ENCODE peak calls at places on chromosomes 5 and 9, in seven cellular contexts. T is tibial artery; O is BE2C; H is psoas muscle; J is CD8-positive, alpha-beta T cell; U is spleen; N is WERI-Rb-1. X is an unnamed sample. For H3K36me3, the result is how much of the 10 kb centered on the place peaks cover.

GRCh38 chr9:112601646-112602045 is 115.0 kb downstream of the KIAA1958 start:
- DNase-seq in U (no peak), H (no peak), O (no peak), T (no peak), N (no peak), J (no peak), X (no peak)

GRCh38 chr5:2128696-2129340 is 246.1 kb upstream of the IRX4 start:
- DNase-seq in N (no peak), U (no peak), T (no peak), J (no peak), O (no peak), H (no peak), X (no peak)

GRCh38 chr5:146448783-146449519 is 1.8 kb downstream of the TCERG1 start:
- DNase-seq in N (no peak), T (no peak), J (no peak), U (no peak), H (no peak), O (no peak), X (no peak)

GRCh38 chr5:42912184-42912766 is 100.6 kb upstream of the SELENOP start:
- DNase-seq in O (peak), H (no peak), U (no peak), N (no peak), J (peak), T (no peak), X (no peak)

GRCh38 chr5:104843822-104844221 is 1281.2 kb upstream of the NUDT12 start:
- DNase-seq in J (no peak), N (no peak), O (no peak), T (no peak), U (no peak), H (no peak), X (no peak)

GRCh38 chr5:176700239-176700847 is 53.1 kb downstream of the TSPAN17 start:
- DNase-seq in O (peak), J (no peak), T (no peak), N (peak), U (no peak), H (no peak), X (peak)

GRCh38 chr9:76658510-76659231 is 105.6 kb upstream of the PCA3 start:
- DNase-seq in U (no peak), N (no peak), T (no peak), J (no peak), O (no peak), H (no peak), X (no peak)

GRCh38 chr9:34377402-34377741 is 674 bp upstream of the MYORG start:
- DNase-seq in N (peak), O (no peak), H (peak), T (no peak), U (peak), J (no peak), X (peak)

GRCh38 chr5:68027519-68027918 is 188.0 kb upstream of the PIK3R1 start:
- DNase-seq in U (no peak), O (no peak), T (no peak), J (no peak), N (no peak), H (no peak), X (peak)

GRCh38 chr5:39437469-39437868 is 12.7 kb upstream of the DAB2 start:
- DNase-seq in N (no peak), J (no peak), H (no peak), O (no peak), T (no peak), U (no peak), X (peak)

GRCh38 chr9:113996531-113997001 is 81.5 kb downstream of the AMBP start:
- DNase-seq in O (no peak), U (peak), J (no peak), T (no peak), N (no peak), H (no peak), X (no peak)

GRCh38 chr9:70563437-70564204 is 149.2 kb upstream of the KLF9 start:
- DNase-seq in U (no peak), T (no peak), J (peak), N (no peak), H (no peak), O (no peak), X (peak)

GRCh38 chr5:6642655-6643054 is 9.4 kb downstream of the SRD5A1 start:
- DNase-seq in T (no peak), U (no peak), O (no peak), J (no peak), H (no peak), N (no peak), X (no peak)

GRCh38 chr5:122190156-122190555 is 60.8 kb downstream of the ZNF474 start:
- DNase-seq in N (no peak), J (no peak), H (no peak), O (no peak), T (no peak), U (no peak), X (no peak)

GRCh38 chr9:99299214-99300102 is 77.4 kb downstream of the SEC61B start:
- DNase-seq in H (no peak), N (no peak), T (no peak), O (no peak), J (no peak), U (no peak), X (no peak)

GRCh38 chr5:157603333-157604190 is 28.0 kb upstream of the ADAM19 start:
- DNase-seq in H (no peak), O (no peak), J (peak), T (no peak), U (no peak), N (no peak), X (no peak)

GRCh38 chr9:134633362-134634142 is 8.1 kb upstream of the COL5A1 start:
- DNase-seq in H (no peak), J (no peak), N (peak), T (no peak), O (peak), U (peak), X (no peak)

GRCh38 chr9:78023003-78023741 is 8.4 kb downstream of the GNAQ start:
- DNase-seq in H (no peak), O (no peak), J (no peak), T (peak), N (no peak), U (no peak), X (no peak)

GRCh38 chr5:157384971-157385709 is 74.9 kb upstream of the NIPAL4 start:
- DNase-seq in T (peak), H (no peak), J (no peak), U (no peak), N (no peak), O (peak), X (no peak)

GRCh38 chr5:132237141-132237540 is 9.5 kb upstream of the P4HA2 start:
- DNase-seq in N (peak), H (no peak), O (no peak), U (peak), J (no peak), T (peak), X (no peak)

GRCh38 chr9:113997610-113998009 is 80.5 kb downstream of the AMBP start:
- DNase-seq in T (no peak), J (no peak), N (no peak), H (no peak), U (no peak), O (no peak), X (no peak)

GRCh38 chr9:105475302-105475701 is 27.5 kb downstream of the FSD1L start:
- DNase-seq in N (no peak), J (no peak), U (no peak), T (no peak), H (no peak), O (no peak), X (no peak)

GRCh38 chr5:150598821-150599273 is 41.6 kb upstream of the SYNPO start:
- DNase-seq in O (no peak), U (peak), N (no peak), J (no peak), T (no peak), H (no peak), X (no peak)

GRCh38 chr9:117734523-117735314 is 30.5 kb downstream of the TLR4 start:
- DNase-seq in O (no peak), T (no peak), J (no peak), U (no peak), H (no peak), N (no peak), X (no peak)

GRCh38 chr5:179275381-179275878 is 69.8 kb downstream of the ADAMTS2 start:
- DNase-seq in T (no peak), O (no peak), J (no peak), N (no peak), U (no peak), H (peak), X (peak)

GRCh38 chr5:178399723-178400115 is 167.1 kb upstream of the PHYKPL start:
- DNase-seq in T (no peak), O (no peak), U (no peak), H (no peak), N (no peak), J (no peak), X (no peak)

GRCh38 chr5:156076912-156077311 is 250.1 kb upstream of the SGCD start:
- DNase-seq in O (no peak), T (no peak), U (no peak), J (no peak), N (no peak), H (no peak), X (no peak)

GRCh38 chr5:79560774-79561524 is 47.0 kb upstream of the HOMER1 start:
- DNase-seq in H (no peak), O (no peak), J (no peak), T (no peak), N (no peak), U (no peak), X (no peak)

GRCh38 chr5:178429541-178430186 is 160.5 kb downstream of the COL23A1 start:
- DNase-seq in H (no peak), U (no peak), J (no peak), O (no peak), T (no peak), N (no peak), X (no peak)

GRCh38 chr5:148457183-148457620 is 73.4 kb downstream of the FBXO38 start:
- DNase-seq in U (no peak), O (no peak), J (peak), T (no peak), H (no peak), N (peak), X (no peak)

GRCh38 chr5:181134259-181134658 is 3.3 kb upstream of the OR2V1 start:
- DNase-seq in H (no peak), N (no peak), O (no peak), T (no peak), U (no peak), J (no peak), X (no peak)

GRCh38 chr5:4164167-4164566 is 568.5 kb downstream of the IRX1 start:
- DNase-seq in J (no peak), U (no peak), O (no peak), H (no peak), N (no peak), T (no peak), X (no peak)

GRCh38 chr5:124342027-124342471 is 404.4 kb downstream of the ZNF608 start:
- DNase-seq in O (no peak), U (no peak), H (no peak), J (no peak), T (no peak), N (no peak), X (no peak)

GRCh38 chr5:125109293-125109692 is 362.9 kb upstream of the ZNF608 start:
- DNase-seq in T (no peak), U (no peak), O (no peak), N (no peak), J (no peak), H (no peak), X (no peak)

GRCh38 chr9:89954229-89954628 is 349.4 kb downstream of the GADD45G start:
- DNase-seq in T (no peak), J (no peak), N (no peak), H (no peak), U (no peak), O (peak), X (no peak)

GRCh38 chr9:79637180-79637925 is 65.6 kb downstream of the TLE4 start:
- DNase-seq in T (no peak), H (no peak), N (no peak), U (no peak), O (no peak), J (no peak), X (no peak)

GRCh38 chr5:180600554-180601041 is 9.3 kb upstream of the SCGB3A1 start:
- DNase-seq in H (no peak), J (no peak), T (peak), N (no peak), U (peak), O (peak), X (no peak)

GRCh38 chr5:123718238-123718637 is 206.3 kb downstream of the CSNK1G3 start:
- DNase-seq in U (no peak), H (no peak), O (no peak), T (no peak), J (no peak), N (no peak), X (no peak)

GRCh38 chr5:84274585-84275468 is 109.9 kb downstream of the EDIL3 start:
- DNase-seq in H (no peak), U (no peak), T (peak), N (peak), J (no peak), O (peak), X (no peak)
- TF ChIP-seq CTCF in H (peak), U (no peak), T (peak), N (peak), J (no peak), O (peak), X (no peak)

DNA sequence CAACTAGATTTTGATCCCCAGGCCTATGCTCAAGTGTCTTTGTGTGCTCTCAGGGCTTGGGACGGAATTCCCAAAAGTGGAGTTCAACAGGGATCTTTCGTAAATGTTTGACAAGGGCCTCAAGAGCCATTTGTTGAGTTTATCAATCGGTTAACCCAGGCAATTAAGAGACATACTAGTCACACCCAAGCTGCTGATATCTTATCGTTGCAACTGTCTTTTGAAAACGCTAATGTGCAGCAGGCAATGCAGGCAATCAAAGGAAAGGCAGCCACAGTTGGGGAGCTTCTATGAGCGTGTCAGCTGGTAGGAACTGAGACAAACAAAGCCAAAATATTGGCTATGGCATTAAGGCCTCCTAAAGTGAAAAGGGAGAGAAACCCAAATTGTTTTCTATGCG is 161.1 kb downstream of the CPLANE1 start:
- DNase-seq in H (no peak), T (no peak), U (no peak), J (no peak), N (no peak), O (no peak), X (no peak)
- H3K36me3 ChIP-seq in H (under half), T (under half), U (under half), J (under half), N (under half), O (under half), X (under half)

DNA sequence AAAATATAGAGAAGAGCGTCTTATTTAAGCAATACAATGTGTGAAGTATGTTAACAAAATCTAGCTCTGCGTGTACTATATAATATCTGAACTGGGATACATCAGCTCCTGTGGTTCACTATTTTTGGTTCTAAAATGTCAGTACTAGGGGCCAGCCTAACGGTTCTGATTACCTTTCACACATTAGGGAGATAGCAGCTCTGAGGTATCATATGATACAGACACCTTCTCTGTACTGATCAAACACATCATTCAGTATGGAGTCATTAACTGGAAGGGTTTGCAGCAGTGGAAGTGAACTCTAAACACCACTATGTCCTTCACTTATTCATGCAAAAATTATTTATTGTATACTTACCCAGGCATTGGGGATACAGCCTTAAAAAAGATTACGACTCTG is 2.1 kb upstream of the LNPEP start:
- DNase-seq in J (no peak), T (no peak), H (no peak), U (no peak), O (no peak), N (no peak), X (no peak)
- H3K4me3 ChIP-seq in J (peak), T (peak), H (peak), U (peak), O (peak), N (peak), X (no peak)

GRCh38 chr9:128098017-128098935 is 29.3 kb downstream of the PTGES2 start:
- DNase-seq in U (peak), O (no peak), T (peak), H (peak), J (peak), N (peak), X (peak)
- TF ChIP-seq CTCF in U (no peak), O (no peak), T (no peak), H (no peak), J (no peak), N (no peak), X (no peak)

GRCh38 chr9:6590772-6591384 is 54.7 kb downstream of the GLDC start:
- DNase-seq in U (no peak), T (no peak), J (no peak), N (no peak), O (no peak), H (no peak), X (no peak)
- H3K36me3 ChIP-seq in U (under half), T (under half), J (under half), N (under half), O (under half), H (under half), X (under half)

DNA sequence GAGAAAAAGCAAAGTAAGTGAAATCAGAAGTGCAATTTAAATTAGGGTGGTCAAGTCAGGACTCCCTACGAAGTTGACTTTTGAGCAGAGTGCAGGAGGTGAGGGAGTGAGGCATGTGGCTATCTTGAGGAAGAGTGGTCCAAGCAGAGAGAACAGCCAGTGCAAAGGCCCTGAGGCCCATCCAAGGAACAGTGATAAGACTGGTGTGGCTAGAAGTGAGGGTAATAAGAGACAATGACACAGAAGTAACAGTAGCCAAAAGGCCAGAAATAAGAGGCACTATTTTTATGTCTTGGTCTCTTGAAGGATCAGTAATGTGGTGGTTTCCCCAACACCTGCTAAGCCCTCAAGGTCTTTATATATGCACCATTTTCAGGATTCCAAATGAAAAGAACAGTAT is 120.4 kb downstream of the SLC1A3 start:
- DNase-seq in T (no peak), H (no peak), U (no peak), J (no peak), O (no peak), N (no peak), X (no peak)
- H3K4me3 ChIP-seq in T (no peak), H (no peak), U (no peak), J (no peak), O (no peak), N (no peak), X (no peak)

X was measured in mucosa of descending colon.